ENCODE peak calls at places on chromosomes 13 and 19, in ten cellular contexts. N is cardiac fibroblast, E is GM12865, Y is ovary, O is stomach, J is neural progenitor cell, T is adrenal gland, R is HFF-Myc, M is epithelial cell of esophagus, V is fibroblast of the aortic adventitia. W is an unnamed sample.

GRCh38 chr13:94181461-94182107 is 297.9 kb downstream of the DCT start:
- DNase-seq in N (no peak), E (no peak), Y (no peak), O (no peak), J (no peak), T (no peak), R (no peak), M (no peak), V (no peak), W (no peak)

GRCh38 chr13:43730642-43731041 is 56.1 kb downstream of the ENOX1 start:
- DNase-seq in N (peak), E (no peak), Y (no peak), O (no peak), J (no peak), T (no peak), R (peak), M (peak), V (peak), W (no peak)

GRCh38 chr13:112782433-112783010 is 92.7 kb downstream of the ATP11A start:
- DNase-seq in N (no peak), E (no peak), Y (no peak), O (peak), J (no peak), T (peak), R (no peak), M (no peak), V (no peak), W (no peak)

GRCh38 chr19:41261474-41262190 is 2.5 kb upstream of the HNRNPUL1 start:
- DNase-seq in N (no peak), E (no peak), Y (peak), O (no peak), J (no peak), T (no peak), R (peak), M (no peak), V (no peak), W (peak)

GRCh38 chr19:33737704-33738103 is 59.0 kb upstream of the KCTD15 start:
- DNase-seq in N (no peak), E (no peak), Y (no peak), O (no peak), J (no peak), T (no peak), R (no peak), M (no peak), V (no peak), W (no peak)

GRCh38 chr19:10864538-10864899 is 6.8 kb upstream of the CARM1 start:
- DNase-seq in N (peak), E (peak), Y (peak), O (peak), J (peak), T (peak), R (no peak), M (peak), V (peak), W (peak)

GRCh38 chr19:39676004-39676403 is 20.3 kb downstream of the LGALS16 start:
- DNase-seq in N (peak), E (peak), Y (no peak), O (no peak), J (no peak), T (no peak), R (no peak), M (peak), V (no peak), W (no peak)

GRCh38 chr13:96858133-96858826 is 136.0 kb downstream of the OXGR1 start:
- DNase-seq in N (no peak), E (no peak), Y (no peak), O (no peak), J (no peak), T (no peak), R (no peak), M (no peak), V (no peak), W (no peak)

GRCh38 chr19:13834308-13834790 is 39.1 kb downstream of the ZSWIM4 start:
- DNase-seq in N (peak), E (no peak), Y (no peak), O (no peak), J (no peak), T (peak), R (no peak), M (peak), V (no peak), W (no peak)

GRCh38 chr19:35127871-35128270 is 7.0 kb downstream of the LGI4 start:
- DNase-seq in N (no peak), E (no peak), Y (no peak), O (no peak), J (no peak), T (no peak), R (no peak), M (peak), V (no peak), W (no peak)

GRCh38 chr19:35292986-35293732 is 1.2 kb downstream of the MAG start:
- DNase-seq in N (no peak), E (no peak), Y (no peak), O (no peak), J (no peak), T (no peak), R (no peak), M (no peak), V (no peak), W (no peak)

GRCh38 chr19:49473868-49474544 is at the start of gene FLT3LG:
- DNase-seq in N (peak), E (peak), Y (peak), O (peak), J (peak), T (peak), R (no peak), M (peak), V (peak), W (peak)

GRCh38 chr19:43675269-43675879 is 5.4 kb upstream of the PLAUR start:
- DNase-seq in N (peak), E (peak), Y (no peak), O (peak), J (no peak), T (no peak), R (no peak), M (peak), V (peak), W (no peak)

GRCh38 chr13:74479124-74479523 is 344.9 kb upstream of the KLF12 start:
- DNase-seq in N (no peak), E (no peak), Y (no peak), O (no peak), J (no peak), T (no peak), R (no peak), M (no peak), V (no peak), W (no peak)

GRCh38 chr13:110006304-110006703 is 219.9 kb upstream of the IRS2 start:
- DNase-seq in N (peak), E (no peak), Y (no peak), O (no peak), J (no peak), T (peak), R (no peak), M (peak), V (peak), W (no peak)

GRCh38 chr19:7636691-7637373 is at the start of gene STXBP2:
- DNase-seq in N (peak), E (peak), Y (no peak), O (peak), J (peak), T (peak), R (no peak), M (peak), V (no peak), W (peak)

GRCh38 chr19:51181913-51182419 is 39.9 kb downstream of the SIGLEC7 start:
- DNase-seq in N (no peak), E (no peak), Y (peak), O (no peak), J (peak), T (no peak), R (no peak), M (no peak), V (no peak), W (peak)

GRCh38 chr13:33017410-33017929 is 1.2 kb downstream of the KL start:
- DNase-seq in N (peak), E (peak), Y (no peak), O (peak), J (peak), T (no peak), R (no peak), M (peak), V (peak), W (no peak)
- H3K4me3 ChIP-seq in N (no peak), E (peak), Y (no peak), O (peak), J (peak), T (no peak), R (no peak), M (no peak), V (no peak), W (no peak)

GRCh38 chr13:99086149-99086868 is 108.4 kb upstream of the DOCK9 start:
- DNase-seq in N (peak), E (peak), Y (peak), O (peak), J (peak), T (peak), R (no peak), M (peak), V (peak), W (peak)
- TF ChIP-seq CTCF in N (no peak), E (no peak), Y (no peak), O (no peak), J (no peak), T (no peak), R (no peak), M (no peak), V (no peak), W (no peak)

GRCh38 chr19:30360378-30361106 is 11.6 kb upstream of the ZNF536 start:
- DNase-seq in N (no peak), E (no peak), Y (no peak), O (peak), J (peak), T (no peak), R (no peak), M (no peak), V (no peak), W (no peak)
- H3K4me3 ChIP-seq in N (no peak), E (no peak), Y (no peak), O (no peak), J (no peak), T (no peak), R (no peak), M (no peak), V (no peak), W (no peak)

GRCh38 chr19:58388175-58388526 is 1.1 kb downstream of the RPS5 start:
- DNase-seq in N (no peak), E (no peak), Y (no peak), O (no peak), J (no peak), T (no peak), R (no peak), M (no peak), V (no peak), W (no peak)

GRCh38 chr19:58385313-58386165 is 1.5 kb upstream of the RPS5 start:
- DNase-seq in N (no peak), E (peak), Y (no peak), O (no peak), J (no peak), T (no peak), R (no peak), M (no peak), V (no peak), W (no peak)

GRCh38 chr19:58386576-58387337 is at the start of gene RPS5:
- DNase-seq in N (peak), E (peak), Y (peak), O (peak), J (peak), T (peak), R (peak), M (peak), V (peak), W (peak)

GRCh38 chr19:58386166-58386575 is 898 bp upstream of the RPS5 start:
- DNase-seq in N (no peak), E (no peak), Y (peak), O (no peak), J (no peak), T (no peak), R (no peak), M (no peak), V (no peak), W (no peak)

GRCh38 chr19:58387338-58388174 is 487 bp downstream of the RPS5 start:
- DNase-seq in N (no peak), E (no peak), Y (no peak), O (no peak), J (no peak), T (no peak), R (no peak), M (no peak), V (no peak), W (no peak)
- TF ChIP-seq CTCF in N (no peak), E (no peak), Y (no peak), O (no peak), J (peak), T (no peak), R (no peak), M (no peak), V (no peak), W (no peak)

GRCh38 chr13:111533900-111534645 is 213.6 kb downstream of the TEX29 start:
- DNase-seq in N (no peak), E (no peak), Y (no peak), O (no peak), J (no peak), T (no peak), R (no peak), M (no peak), V (no peak), W (no peak)

GRCh38 chr13:111528513-111528912 is 208.1 kb downstream of the TEX29 start:
- DNase-seq in N (no peak), E (no peak), Y (no peak), O (no peak), J (no peak), T (no peak), R (no peak), M (no peak), V (no peak), W (no peak)

GRCh38 chr13:111532111-111532510 is 211.7 kb downstream of the TEX29 start:
- DNase-seq in N (no peak), E (no peak), Y (no peak), O (no peak), J (no peak), T (no peak), R (no peak), M (no peak), V (no peak), W (no peak)

GRCh38 chr13:111530137-111530536 is 209.7 kb downstream of the TEX29 start:
- DNase-seq in N (no peak), E (no peak), Y (no peak), O (no peak), J (no peak), T (peak), R (no peak), M (no peak), V (no peak), W (no peak)

DNA sequence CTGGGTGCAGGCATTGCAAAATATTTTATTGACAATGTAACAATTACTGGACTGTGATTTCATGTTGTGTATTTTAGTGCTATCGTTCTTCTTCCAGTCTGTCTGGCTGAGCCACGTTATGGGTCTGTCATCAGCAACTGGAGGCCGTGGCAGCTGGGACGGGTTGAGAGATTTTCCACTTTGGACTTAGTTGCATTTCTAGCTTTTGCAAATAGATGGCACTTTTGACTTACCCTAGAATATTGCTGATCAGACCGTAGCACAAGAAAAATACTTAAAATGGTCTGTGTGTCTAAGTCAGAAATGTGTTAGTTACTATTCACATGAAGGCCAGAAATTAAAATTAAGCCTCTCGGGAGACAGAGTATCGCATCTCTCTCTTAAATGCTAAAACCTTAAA is 211.1 kb downstream of the TEX29 start:
- DNase-seq in N (peak), E (no peak), Y (no peak), O (no peak), J (no peak), T (no peak), R (no peak), M (no peak), V (no peak), W (no peak)
- H3K4me3 ChIP-seq in N (no peak), E (no peak), Y (no peak), O (no peak), J (no peak), T (no peak), R (no peak), M (no peak), V (no peak), W (no peak)

W was measured in thyroid gland.